ENCODE peak calls at places on chromosomes 6 and 20, in four cellular contexts. One of them, this sample, is unnamed. For H3K4me1, the result is how much of the 10 kb centered on the place peaks cover.

GRCh38 chr6:148464319-148465010 is 121.8 kb downstream of the SASH1 start:
- DNase-seq in OCI-LY7: peak
- DNase-seq in K562: peak
- DNase-seq in GM12878: peak
- DNase-seq in this sample: peak

GRCh38 chr6:161103475-161103874 is 111.9 kb downstream of the MAP3K4 start:
- DNase-seq in OCI-LY7: no peak
- DNase-seq in K562: no peak
- DNase-seq in GM12878: no peak
- DNase-seq in this sample: no peak

GRCh38 chr6:8434727-8435092 is 635 bp downstream of the SLC35B3 start:
- DNase-seq in OCI-LY7: peak
- DNase-seq in K562: no peak
- DNase-seq in GM12878: no peak
- DNase-seq in this sample: no peak

GRCh38 chr20:45372646-45373352 is 5.3 kb downstream of the TP53TG5 start:
- DNase-seq in OCI-LY7: no peak
- DNase-seq in K562: no peak
- DNase-seq in GM12878: no peak
- DNase-seq in this sample: peak

GRCh38 chr20:51801220-51801991 is 915 bp downstream of the SALL4 start:
- DNase-seq in OCI-LY7: no peak
- DNase-seq in K562: no peak
- DNase-seq in GM12878: no peak
- DNase-seq in this sample: peak

GRCh38 chr6:29591677-29592076 is 6.8 kb downstream of the OR2H2 start:
- DNase-seq in OCI-LY7: no peak
- DNase-seq in K562: no peak
- DNase-seq in GM12878: no peak
- DNase-seq in this sample: no peak

GRCh38 chr6:166286831-166287271 is 21.3 kb downstream of the PRR18 start:
- DNase-seq in OCI-LY7: peak
- DNase-seq in K562: peak
- DNase-seq in GM12878: peak
- DNase-seq in this sample: peak

GRCh38 chr6:50840814-50841192 is 22.1 kb downstream of the TFAP2B start:
- DNase-seq in OCI-LY7: no peak
- DNase-seq in K562: no peak
- DNase-seq in GM12878: no peak
- DNase-seq in this sample: no peak

GRCh38 chr20:44785768-44786167 is 24.6 kb downstream of the RIMS4 start:
- DNase-seq in OCI-LY7: no peak
- DNase-seq in K562: no peak
- DNase-seq in GM12878: no peak
- DNase-seq in this sample: peak

GRCh38 chr20:10910535-10911239 is 236.9 kb upstream of the JAG1 start:
- DNase-seq in OCI-LY7: no peak
- DNase-seq in K562: no peak
- DNase-seq in GM12878: no peak
- DNase-seq in this sample: peak

GRCh38 chr20:41142914-41143313 is 5.6 kb downstream of the PLCG1 start:
- DNase-seq in OCI-LY7: peak
- DNase-seq in K562: peak
- DNase-seq in GM12878: no peak
- DNase-seq in this sample: no peak

GRCh38 chr6:27495386-27496135 is 22.7 kb upstream of the ZNF184 start:
- DNase-seq in OCI-LY7: no peak
- DNase-seq in K562: peak
- DNase-seq in GM12878: peak
- DNase-seq in this sample: peak

GRCh38 chr20:63238491-63239126 is 2.9 kb downstream of the BIRC7 start:
- DNase-seq in OCI-LY7: no peak
- DNase-seq in K562: peak
- DNase-seq in GM12878: no peak
- DNase-seq in this sample: no peak

GRCh38 chr6:42349753-42350573 is 101.8 kb downstream of the TRERF1 start:
- DNase-seq in OCI-LY7: no peak
- DNase-seq in K562: no peak
- DNase-seq in GM12878: no peak
- DNase-seq in this sample: no peak

GRCh38 chr6:100468966-100469859 is 4.5 kb upstream of the SIM1 start:
- DNase-seq in OCI-LY7: no peak
- DNase-seq in K562: no peak
- DNase-seq in GM12878: no peak
- DNase-seq in this sample: peak

GRCh38 chr20:20003088-20003954 is 13.8 kb upstream of the NAA20 start:
- DNase-seq in OCI-LY7: no peak
- DNase-seq in K562: no peak
- DNase-seq in GM12878: no peak
- DNase-seq in this sample: no peak

GRCh38 chr6:31952140-31952805 is 6.4 kb downstream of the CFB start:
- DNase-seq in OCI-LY7: peak
- DNase-seq in K562: peak
- DNase-seq in GM12878: no peak
- DNase-seq in this sample: peak

GRCh38 chr20:53920647-53921245 is 149.6 kb downstream of the BCAS1 start:
- DNase-seq in OCI-LY7: no peak
- DNase-seq in K562: no peak
- DNase-seq in GM12878: no peak
- DNase-seq in this sample: no peak

GRCh38 chr20:32762754-32763201 is 593 bp downstream of the DNMT3B start:
- DNase-seq in OCI-LY7: peak
- DNase-seq in K562: peak
- DNase-seq in GM12878: no peak
- DNase-seq in this sample: no peak

GRCh38 chr20:54566224-54566750 is 90.9 kb downstream of the DOK5 start:
- DNase-seq in OCI-LY7: no peak
- DNase-seq in K562: no peak
- DNase-seq in GM12878: no peak
- DNase-seq in this sample: no peak

GRCh38 chr6:32982084-32982701 is 13.8 kb downstream of the BRD2 start:
- DNase-seq in OCI-LY7: peak
- DNase-seq in K562: peak
- DNase-seq in GM12878: no peak
- DNase-seq in this sample: no peak

GRCh38 chr6:158835616-158836221 is 16.6 kb upstream of the EZR start:
- DNase-seq in OCI-LY7: no peak
- DNase-seq in K562: peak
- DNase-seq in GM12878: no peak
- DNase-seq in this sample: no peak

GRCh38 chr6:44305200-44305725 is 7.9 kb downstream of the AARS2 start:
- DNase-seq in OCI-LY7: no peak
- DNase-seq in K562: no peak
- DNase-seq in GM12878: no peak
- DNase-seq in this sample: no peak

GRCh38 chr6:53290547-53291510 is 57.9 kb downstream of the ELOVL5 start:
- DNase-seq in OCI-LY7: no peak
- DNase-seq in K562: peak
- DNase-seq in GM12878: no peak
- DNase-seq in this sample: no peak

GRCh38 chr6:48826318-48826595 is 636.8 kb downstream of the MMUT start:
- DNase-seq in OCI-LY7: no peak
- DNase-seq in K562: no peak
- DNase-seq in GM12878: no peak
- DNase-seq in this sample: no peak

GRCh38 chr6:48825501-48826317 is 637.3 kb downstream of the MMUT start:
- DNase-seq in OCI-LY7: no peak
- DNase-seq in K562: no peak
- DNase-seq in GM12878: no peak
- DNase-seq in this sample: no peak

GRCh38 chr6:48826884-48827701 is 636.0 kb downstream of the MMUT start:
- DNase-seq in OCI-LY7: no peak
- DNase-seq in K562: no peak
- DNase-seq in GM12878: no peak
- DNase-seq in this sample: no peak
- H2AFZ ChIP-seq in OCI-LY7: no peak
- H2AFZ ChIP-seq in K562: no peak
- H2AFZ ChIP-seq in GM12878: no peak
- H2AFZ ChIP-seq in this sample: peak

GRCh38 chr6:35028781-35029180 is 112.4 kb downstream of the TCP11 start:
- DNase-seq in OCI-LY7: no peak
- DNase-seq in K562: no peak
- DNase-seq in GM12878: no peak
- DNase-seq in this sample: no peak
- H3K4me1 ChIP-seq in OCI-LY7: under half
- H3K4me1 ChIP-seq in K562: under half
- H3K4me1 ChIP-seq in GM12878: under half
- H3K4me1 ChIP-seq in this sample: under half

GRCh38 chr6:138795809-138796469 is at the start of gene ECT2L:
- DNase-seq in OCI-LY7: no peak
- DNase-seq in K562: peak
- DNase-seq in GM12878: no peak
- DNase-seq in this sample: peak
- H2AFZ ChIP-seq in OCI-LY7: no peak
- H2AFZ ChIP-seq in K562: no peak
- H2AFZ ChIP-seq in GM12878: no peak
- H2AFZ ChIP-seq in this sample: peak

DNA sequence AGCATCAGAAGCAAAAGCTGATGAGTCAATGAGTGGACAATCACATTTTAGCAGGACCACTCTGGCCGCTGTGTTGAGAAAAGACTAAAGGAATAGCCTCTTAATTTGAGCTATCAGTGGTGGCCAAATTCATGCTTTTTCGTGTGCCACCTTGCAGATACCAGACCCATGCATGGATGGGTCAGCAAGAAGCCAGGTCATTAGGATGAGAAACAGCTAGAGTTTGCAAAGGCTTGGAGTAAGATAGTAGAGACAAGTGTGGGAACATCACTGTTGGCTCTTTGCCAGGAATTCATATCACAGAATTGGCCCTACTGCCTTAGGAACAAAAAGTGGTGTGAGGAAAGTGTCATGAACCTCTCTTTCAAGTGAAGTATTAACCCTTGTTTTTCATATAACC is 25.5 kb downstream of the MRAP2 start:
- DNase-seq in OCI-LY7: no peak
- DNase-seq in K562: peak
- DNase-seq in GM12878: no peak
- DNase-seq in this sample: no peak
- H3K4me1 ChIP-seq in OCI-LY7: under half
- H3K4me1 ChIP-seq in K562: under half
- H3K4me1 ChIP-seq in GM12878: under half
- H3K4me1 ChIP-seq in this sample: under half

DNA sequence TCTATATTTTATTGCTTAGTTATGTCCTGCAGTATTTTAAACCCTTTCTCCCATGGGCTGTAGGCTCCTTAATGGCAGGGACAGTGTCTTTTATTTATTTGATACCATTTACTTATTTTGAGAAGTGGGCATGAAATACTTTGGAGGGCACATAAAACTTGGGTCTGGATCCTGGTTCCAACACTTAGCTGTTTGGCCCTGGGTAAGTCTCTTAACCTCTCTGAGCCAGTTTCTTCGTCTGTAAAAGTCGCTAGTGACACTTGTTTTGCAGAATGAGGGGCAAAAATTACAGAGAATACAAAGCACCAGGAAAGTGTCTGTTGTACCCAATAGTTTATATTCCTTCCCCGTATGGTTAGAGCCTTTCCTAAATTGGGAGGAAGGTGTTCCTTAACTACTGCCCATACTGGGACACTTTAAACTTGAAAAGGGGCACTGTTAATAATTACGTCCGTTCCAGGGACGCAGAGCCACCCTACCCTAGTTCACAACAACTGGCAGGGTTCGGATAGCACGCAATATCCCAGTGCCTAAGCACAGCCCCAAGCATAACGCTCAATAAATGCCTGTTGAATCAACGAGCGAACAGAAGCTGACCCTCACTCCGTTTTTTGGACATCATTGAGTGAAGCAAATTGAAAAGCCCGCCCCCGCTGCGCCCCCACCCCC is 6.0 kb upstream of the ARMC12 start:
- DNase-seq in OCI-LY7: peak
- DNase-seq in K562: no peak
- DNase-seq in GM12878: no peak
- DNase-seq in this sample: no peak
- H2AFZ ChIP-seq in OCI-LY7: peak
- H2AFZ ChIP-seq in K562: peak
- H2AFZ ChIP-seq in GM12878: peak
- H2AFZ ChIP-seq in this sample: no peak

GRCh38 chr6:36731622-36732310 is 34.1 kb downstream of the RAB44 start:
- DNase-seq in OCI-LY7: no peak
- DNase-seq in K562: peak
- DNase-seq in GM12878: no peak
- DNase-seq in this sample: peak
- H3K4me1 ChIP-seq in OCI-LY7: under half
- H3K4me1 ChIP-seq in K562: under half
- H3K4me1 ChIP-seq in GM12878: under half
- H3K4me1 ChIP-seq in this sample: under half

GRCh38 chr6:138832182-138832581 is 36.3 kb downstream of the ECT2L start:
- DNase-seq in OCI-LY7: no peak
- DNase-seq in K562: no peak
- DNase-seq in GM12878: no peak
- DNase-seq in this sample: no peak
- H2AFZ ChIP-seq in OCI-LY7: no peak
- H2AFZ ChIP-seq in K562: no peak
- H2AFZ ChIP-seq in GM12878: no peak
- H2AFZ ChIP-seq in this sample: no peak

GRCh38 chr6:35023091-35023490 is 118.0 kb downstream of the TCP11 start:
- DNase-seq in OCI-LY7: no peak
- DNase-seq in K562: no peak
- DNase-seq in GM12878: no peak
- DNase-seq in this sample: no peak
- H3K4me1 ChIP-seq in OCI-LY7: under half
- H3K4me1 ChIP-seq in K562: under half
- H3K4me1 ChIP-seq in GM12878: under half
- H3K4me1 ChIP-seq in this sample: half or more

GRCh38 chr6:6882593-6882992 is 225.2 kb upstream of the RREB1 start:
- DNase-seq in OCI-LY7: no peak
- DNase-seq in K562: no peak
- DNase-seq in GM12878: no peak
- DNase-seq in this sample: no peak

GRCh38 chr6:6886160-6886885 is 221.4 kb upstream of the RREB1 start:
- DNase-seq in OCI-LY7: no peak
- DNase-seq in K562: peak
- DNase-seq in GM12878: no peak
- DNase-seq in this sample: no peak

GRCh38 chr6:6883011-6883410 is 224.8 kb upstream of the RREB1 start:
- DNase-seq in OCI-LY7: no peak
- DNase-seq in K562: no peak
- DNase-seq in GM12878: no peak
- DNase-seq in this sample: no peak

GRCh38 chr6:6885521-6886088 is 222.2 kb upstream of the RREB1 start:
- DNase-seq in OCI-LY7: no peak
- DNase-seq in K562: peak
- DNase-seq in GM12878: no peak
- DNase-seq in this sample: no peak

GRCh38 chr6:6884193-6884627 is 223.6 kb upstream of the RREB1 start:
- DNase-seq in OCI-LY7: no peak
- DNase-seq in K562: no peak
- DNase-seq in GM12878: no peak
- DNase-seq in this sample: no peak
- H2AFZ ChIP-seq in OCI-LY7: no peak
- H2AFZ ChIP-seq in K562: peak
- H2AFZ ChIP-seq in GM12878: no peak
- H2AFZ ChIP-seq in this sample: no peak

GRCh38 chr20:17676378-17676759 is 5.7 kb downstream of the RRBP1 start:
- DNase-seq in OCI-LY7: no peak
- DNase-seq in K562: no peak
- DNase-seq in GM12878: no peak
- DNase-seq in this sample: no peak
- H3K4me1 ChIP-seq in OCI-LY7: under half
- H3K4me1 ChIP-seq in K562: under half
- H3K4me1 ChIP-seq in GM12878: under half
- H3K4me1 ChIP-seq in this sample: under half

This sample was measured in GM23338.